ENCODE peak calls at places on chromosomes 6 and 20, in nine cellular contexts. I, L, W, R, M, C, F, N and J are unnamed samples.

GRCh38 chr6:9711313-9711712 is 703.6 kb downstream of the TFAP2A start:
- DNase-seq in I (no peak), L (no peak), W (no peak), R (no peak), M (no peak), C (no peak), F (no peak), N (no peak), J (no peak)

GRCh38 chr6:82989891-82990290 is 75.8 kb downstream of the UBE3D start:
- DNase-seq in I (no peak), L (no peak), W (no peak), R (no peak), M (no peak), C (no peak), F (no peak), N (no peak), J (no peak)

GRCh38 chr6:84422380-84422968 is 195.0 kb upstream of the CEP162 start:
- DNase-seq in I (peak), L (no peak), W (peak), R (peak), M (peak), C (no peak), F (peak), N (peak), J (no peak)

GRCh38 chr20:63033635-63034510 is 27.1 kb upstream of the BHLHE23 start:
- DNase-seq in I (no peak), L (no peak), W (no peak), R (no peak), M (no peak), C (no peak), F (peak), N (peak), J (no peak)

GRCh38 chr20:48928832-48929725 is 7.6 kb downstream of the ARFGEF2 start:
- DNase-seq in I (no peak), L (no peak), W (no peak), R (no peak), M (no peak), C (no peak), F (no peak), N (no peak), J (no peak)

GRCh38 chr6:28903686-28904085 is 20.1 kb downstream of the TRIM27 start:
- DNase-seq in I (peak), L (no peak), W (no peak), R (no peak), M (no peak), C (no peak), F (no peak), N (no peak), J (no peak)

GRCh38 chr20:35663813-35664543 is 722 bp downstream of the CPNE1 start:
- DNase-seq in I (peak), L (no peak), W (peak), R (peak), M (peak), C (peak), F (no peak), N (no peak), J (peak)

GRCh38 chr20:34040300-34041015 is 46.7 kb downstream of the RALY start:
- DNase-seq in I (no peak), L (no peak), W (no peak), R (no peak), M (no peak), C (peak), F (no peak), N (no peak), J (no peak)

GRCh38 chr6:15524736-15525401 is 138.0 kb downstream of the DTNBP1 start:
- DNase-seq in I (no peak), L (no peak), W (no peak), R (no peak), M (no peak), C (no peak), F (no peak), N (no peak), J (no peak)